ENCODE peak calls at places on chromosome 9, in five cellular contexts. C is heart left ventricle, I is HCT116, Y is IMR-90, E is A549. S is an unnamed sample.

GRCh38 chr9:71285191-71285656 is 163.8 kb upstream of the TRPM3 start:
- DNase-seq in C (no peak), I (peak; percentile 43), Y (peak; percentile 54), E (peak; percentile 23), S (peak; percentile 53)

GRCh38 chr9:79764377-79764776 is 192.6 kb downstream of the TLE4 start:
- DNase-seq in C (no peak), I (no peak), Y (peak; percentile 98), E (peak; percentile 16), S (no peak)

GRCh38 chr9:92191801-92192200 is 76.6 kb upstream of the SPTLC1 start:
- DNase-seq in C (no peak), I (no peak), Y (peak; percentile 59), E (no peak), S (no peak)

GRCh38 chr9:33350310-33350709 is 52.1 kb downstream of the AQP7 start:
- DNase-seq in C (no peak), I (no peak), Y (peak; percentile 95), E (peak; percentile 50), S (no peak)

GRCh38 chr9:14769235-14769580 is 46.7 kb upstream of the CER1 start:
- DNase-seq in C (no peak), I (peak; percentile 10), Y (peak; percentile 5), E (no peak), S (peak; percentile 4)

GRCh38 chr9:94922098-94922607 is 195.7 kb downstream of the AOPEP start:
- DNase-seq in C (peak; percentile 46), I (no peak), Y (peak; percentile 98), E (no peak), S (no peak)

GRCh38 chr9:4865685-4866084 is 72.9 kb downstream of the RCL1 start:
- DNase-seq in C (no peak), I (no peak), Y (no peak), E (no peak), S (peak; percentile 58)

GRCh38 chr9:14868418-14868771 is 41.8 kb downstream of the FREM1 start:
- DNase-seq in C (no peak), I (no peak), Y (no peak), E (no peak), S (no peak)

GRCh38 chr9:101326501-101326900 is 58.3 kb downstream of the BAAT start:
- DNase-seq in C (no peak), I (no peak), Y (no peak), E (no peak), S (no peak)

GRCh38 chr9:35828716-35829083 is at the start of gene FAM221B:
- DNase-seq in C (no peak), I (no peak), Y (no peak), E (no peak), S (no peak)

GRCh38 chr9:13431137-13431536 is 151.6 kb upstream of the MPDZ start:
- DNase-seq in C (no peak), I (no peak), Y (no peak), E (no peak), S (no peak)

GRCh38 chr9:131001021-131001420 is 8.0 kb upstream of the LAMC3 start:
- DNase-seq in C (no peak), I (no peak), Y (no peak), E (no peak), S (no peak)

GRCh38 chr9:131669234-131670172 is 70.4 kb downstream of the RAPGEF1 start:
- DNase-seq in C (no peak), I (no peak), Y (no peak), E (no peak), S (no peak)

GRCh38 chr9:95457769-95458168 is 59.0 kb downstream of the PTCH1 start:
- DNase-seq in C (no peak), I (no peak), Y (peak; percentile 92), E (no peak), S (no peak)

GRCh38 chr9:112299514-112299913 is 33.9 kb downstream of the PTBP3 start:
- DNase-seq in C (no peak), I (no peak), Y (peak; percentile 60), E (peak; percentile 22), S (no peak)

GRCh38 chr9:5843450-5844249 is 10.7 kb upstream of the ERMP1 start:
- DNase-seq in C (no peak), I (no peak), Y (peak; percentile 29), E (peak; percentile 57), S (no peak)

GRCh38 chr9:137956688-137957385 is 79.3 kb downstream of the CACNA1B start:
- DNase-seq in C (no peak), I (no peak), Y (no peak), E (no peak), S (no peak)

GRCh38 chr9:74205071-74205470 is 292.1 kb upstream of the RORB start:
- DNase-seq in C (no peak), I (no peak), Y (no peak), E (no peak), S (no peak)

GRCh38 chr9:87569008-87569908 is 71.6 kb downstream of the DAPK1 start:
- DNase-seq in C (no peak), I (no peak), Y (no peak), E (no peak), S (no peak)

GRCh38 chr9:116592926-116593325 is 94.2 kb upstream of the TRIM32 start:
- DNase-seq in C (no peak), I (no peak), Y (no peak), E (no peak), S (no peak)

GRCh38 chr9:36144322-36145206 is 8.0 kb downstream of the GLIPR2 start:
- DNase-seq in C (no peak), I (no peak), Y (no peak), E (no peak), S (no peak)

GRCh38 chr9:74125916-74126315 is 371.2 kb upstream of the RORB start:
- DNase-seq in C (no peak), I (no peak), Y (no peak), E (no peak), S (no peak)

GRCh38 chr9:99008187-99008586 is 64.5 kb downstream of the COL15A1 start:
- DNase-seq in C (no peak), I (no peak), Y (no peak), E (no peak), S (no peak)

GRCh38 chr9:100534401-100534800 is 43.5 kb upstream of the CAVIN4 start:
- DNase-seq in C (no peak), I (no peak), Y (no peak), E (no peak), S (no peak)

GRCh38 chr9:91711755-91712591 is 238.1 kb downstream of the ROR2 start:
- DNase-seq in C (no peak), I (no peak), Y (peak; percentile 37), E (no peak), S (peak; percentile 52)

GRCh38 chr9:110183208-110184145 is 24.5 kb downstream of the C9orf152 start:
- DNase-seq in C (peak; percentile 43), I (peak; percentile 68), Y (peak; percentile 77), E (peak; percentile 79), S (peak; percentile 72)

GRCh38 chr9:116661037-116661954 is 25.8 kb upstream of the TRIM32 start:
- DNase-seq in C (no peak), I (peak; percentile 59), Y (peak; percentile 84), E (peak; percentile 74), S (peak; percentile 59)

GRCh38 chr9:92294297-92294676 is 790 bp upstream of the IARS1 start:
- DNase-seq in C (no peak), I (no peak), Y (peak; percentile 16), E (no peak), S (peak; percentile 63)

GRCh38 chr9:137012694-137013570 is 15.1 kb downstream of the ABCA2 start:
- DNase-seq in C (no peak), I (no peak), Y (no peak), E (no peak), S (peak; percentile 30)

GRCh38 chr9:23752859-23753258 is 73.2 kb downstream of the ELAVL2 start:
- DNase-seq in C (no peak), I (no peak), Y (no peak), E (no peak), S (no peak)

GRCh38 chr9:88803551-88804288 is 187.5 kb upstream of the S1PR3 start:
- DNase-seq in C (no peak), I (no peak), Y (peak; percentile 28), E (no peak), S (no peak)

GRCh38 chr9:14515564-14516198 is 177.6 kb downstream of the ZDHHC21 start:
- DNase-seq in C (no peak), I (no peak), Y (no peak), E (no peak), S (no peak)

GRCh38 chr9:127047971-127048370 is 74.5 kb downstream of the ANGPTL2 start:
- DNase-seq in C (no peak), I (no peak), Y (no peak), E (no peak), S (no peak)

GRCh38 chr9:84811072-84811725 is 141.7 kb downstream of the NTRK2 start:
- DNase-seq in C (no peak), I (no peak), Y (no peak), E (no peak), S (no peak)

GRCh38 chr9:111945216-111945615 is 48.6 kb downstream of the UGCG start:
- DNase-seq in C (no peak), I (no peak), Y (peak; percentile 83), E (no peak), S (no peak)

GRCh38 chr9:132877818-132878694 is at the start of gene AK8:
- DNase-seq in C (peak; percentile 67), I (peak; percentile 48), Y (peak; percentile 66), E (peak; percentile 81), S (peak; percentile 89)
- TF ChIP-seq POLR2A in C (no peak), I (peak; percentile 43), Y (peak; percentile 69), E (peak; percentile 29), S (peak; percentile 43)

GRCh38 chr9:128863647-128864046 is 18.1 kb downstream of the KYAT1 start:
- DNase-seq in C (peak; percentile 77), I (peak; percentile 48), Y (peak; percentile 36), E (peak; percentile 78), S (peak; percentile 91)
- TF ChIP-seq POLR2A in C (no peak), I (no peak), Y (no peak), E (no peak), S (no peak)

DNA sequence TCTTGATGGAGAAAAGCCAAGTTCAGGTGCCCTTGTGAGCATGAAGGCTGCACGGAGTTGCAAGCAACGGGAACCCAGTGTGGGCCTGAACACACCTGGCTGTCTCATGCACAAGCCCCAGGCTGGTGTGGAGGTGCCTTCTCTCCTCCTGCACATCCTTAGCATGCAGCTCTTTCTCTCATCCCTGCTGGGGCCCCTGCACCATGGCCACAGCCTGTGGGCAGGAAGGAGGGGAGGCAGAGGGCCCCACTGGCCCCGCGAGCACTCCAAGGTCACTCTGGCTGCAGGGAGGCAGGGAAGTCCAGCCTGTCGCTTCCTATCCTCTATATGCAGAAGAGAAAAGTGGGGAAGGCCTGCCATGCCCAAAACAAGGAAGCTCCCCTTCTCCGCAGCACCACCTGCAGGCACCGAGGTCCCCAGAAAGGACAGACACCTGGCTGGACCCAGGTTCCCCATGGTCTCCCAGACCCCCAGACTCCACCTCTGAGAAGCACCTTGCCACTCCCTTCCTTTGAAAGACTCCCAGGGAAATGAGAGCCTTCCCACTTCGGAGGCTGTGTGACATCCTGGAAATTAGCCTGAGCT is 18.6 kb downstream of the STKLD1 start:
- DNase-seq in C (no peak), I (no peak), Y (no peak), E (no peak), S (no peak)
- TF ChIP-seq POLR2A in C (no peak), I (no peak), Y (no peak), E (no peak), S (no peak)

DNA sequence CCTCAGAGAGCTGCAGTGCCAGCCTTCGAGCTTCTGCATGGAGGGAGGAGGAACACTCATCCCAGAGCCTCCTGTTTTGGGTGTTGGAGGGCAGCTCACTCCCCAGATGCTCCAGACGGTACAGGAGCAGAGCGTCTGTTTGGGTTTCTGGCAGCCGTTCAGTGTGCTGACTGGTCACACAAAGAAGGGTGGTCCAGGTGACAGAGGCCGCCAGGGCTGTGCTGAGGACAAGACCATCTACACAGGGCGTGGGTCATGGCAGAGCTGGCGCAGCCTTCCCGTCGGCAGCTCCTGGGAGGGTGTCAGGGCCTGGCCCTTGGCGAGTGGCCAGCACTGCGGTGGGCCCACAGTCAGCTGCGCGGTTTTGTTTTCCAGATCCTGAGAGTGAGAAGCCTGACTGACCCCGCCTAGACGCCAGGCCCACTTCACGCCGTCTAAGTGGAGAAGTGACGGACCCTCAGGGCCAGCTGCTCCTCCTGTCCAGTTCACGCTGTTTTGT is 131.4 kb upstream of the FAM120A start:
- DNase-seq in C (no peak), I (no peak), Y (no peak), E (no peak), S (no peak)
- TF ChIP-seq POLR2A in C (no peak), I (no peak), Y (no peak), E (no peak), S (no peak)

S was measured in erythroblast.